ENCODE peak calls at places on chromosome 7, in seven cellular contexts. L is cardiac muscle cell; V is breast epithelium; I is tibial artery; B is CD8-positive, alpha-beta T cell; P is ovary; K is PC-3. S is an unnamed sample.
A peak's percentile ranks its signal among the peaks of the same experiment; 100 is the strongest.

GRCh38 chr7:95609277-95609971 is 13.1 kb upstream of the PDK4 start:
- DNase-seq in L (peak; percentile 85), V (no peak), I (no peak), B (no peak), P (peak; percentile 43), K (peak; percentile 73), S (no peak)

GRCh38 chr7:127850195-127850594 is 181.0 kb downstream of the LRRC4 start:
- DNase-seq in L (no peak), V (no peak), I (no peak), B (no peak), P (no peak), K (no peak), S (no peak)

GRCh38 chr7:101232141-101232821 is 5.3 kb downstream of the CLDN15 start:
- DNase-seq in L (no peak), V (no peak), I (no peak), B (no peak), P (no peak), K (peak; percentile 68), S (peak; percentile 71)

GRCh38 chr7:149819961-149820340 is 18.2 kb upstream of the ZNF862 start:
- DNase-seq in L (no peak), V (no peak), I (no peak), B (no peak), P (no peak), K (no peak), S (peak; percentile 9)

GRCh38 chr7:111486472-111487142 is 75.7 kb downstream of the IMMP2L start:
- DNase-seq in L (peak; percentile 77), V (no peak), I (no peak), B (no peak), P (no peak), K (peak; percentile 74), S (no peak)

GRCh38 chr7:1049801-1050200 is 5.5 kb downstream of the GPR146 start:
- DNase-seq in L (no peak), V (no peak), I (no peak), B (no peak), P (no peak), K (no peak), S (peak; percentile 22)

GRCh38 chr7:12737836-12738235 is 50.4 kb downstream of the ARL4A start:
- DNase-seq in L (no peak), V (no peak), I (no peak), B (no peak), P (no peak), K (no peak), S (no peak)

GRCh38 chr7:107939472-107940145 is 48.6 kb downstream of the DLD start:
- DNase-seq in L (peak; percentile 85), V (no peak), I (peak; percentile 74), B (no peak), P (peak; percentile 82), K (peak; percentile 41), S (peak; percentile 34)

GRCh38 chr7:24239260-24239659 is 44.7 kb upstream of the NPY start:
- DNase-seq in L (no peak), V (no peak), I (no peak), B (no peak), P (no peak), K (no peak), S (no peak)

GRCh38 chr7:54839538-54840213 is 80.7 kb upstream of the SEC61G start:
- DNase-seq in L (peak; percentile 57), V (no peak), I (peak; percentile 81), B (no peak), P (peak; percentile 56), K (peak; percentile 78), S (peak; percentile 77)

GRCh38 chr7:5690931-5691461 is 90.5 kb downstream of the RNF216 start:
- DNase-seq in L (no peak), V (no peak), I (peak; percentile 76), B (no peak), P (no peak), K (no peak), S (no peak)

GRCh38 chr7:69213882-69214281 is 384.4 kb upstream of the AUTS2 start:
- DNase-seq in L (no peak), V (no peak), I (no peak), B (no peak), P (no peak), K (no peak), S (no peak)

GRCh38 chr7:93715234-93715633 is 140.7 kb upstream of the CALCR start:
- DNase-seq in L (peak; percentile 74), V (no peak), I (peak; percentile 58), B (no peak), P (peak; percentile 63), K (peak; percentile 47), S (peak; percentile 58)
- TF ChIP-seq CTCF in L (peak; percentile 75), V (no peak), I (peak; percentile 26), B (no peak), P (no peak), K (peak; percentile 71), S (peak; percentile 52)

GRCh38 chr7:20794676-20795075 is 8.0 kb upstream of the SP8 start:
- DNase-seq in L (no peak), V (no peak), I (no peak), B (no peak), P (no peak), K (no peak), S (no peak)

GRCh38 chr7:20791523-20791879 is 4.8 kb upstream of the SP8 start:
- DNase-seq in L (no peak), V (no peak), I (no peak), B (no peak), P (no peak), K (no peak), S (no peak)

GRCh38 chr7:20795361-20795760 is 8.7 kb upstream of the SP8 start:
- DNase-seq in L (no peak), V (no peak), I (no peak), B (no peak), P (no peak), K (no peak), S (no peak)

GRCh38 chr7:20793686-20794394 is 7.2 kb upstream of the SP8 start:
- DNase-seq in L (no peak), V (no peak), I (no peak), B (no peak), P (no peak), K (no peak), S (no peak)

GRCh38 chr7:20793258-20793657 is 6.6 kb upstream of the SP8 start:
- DNase-seq in L (no peak), V (no peak), I (no peak), B (no peak), P (no peak), K (no peak), S (no peak)
- H3K4me1 ChIP-seq in L (no peaks in the 10 kb centered on the region), V (peaks cover 8% of the 10 kb centered on the region), I (no peaks in the 10 kb centered on the region), B (peaks cover 9% of the 10 kb centered on the region), P (peaks cover 4% of the 10 kb centered on the region), K (peaks cover 7% of the 10 kb centered on the region), S (peaks cover 12% of the 10 kb centered on the region)

DNA sequence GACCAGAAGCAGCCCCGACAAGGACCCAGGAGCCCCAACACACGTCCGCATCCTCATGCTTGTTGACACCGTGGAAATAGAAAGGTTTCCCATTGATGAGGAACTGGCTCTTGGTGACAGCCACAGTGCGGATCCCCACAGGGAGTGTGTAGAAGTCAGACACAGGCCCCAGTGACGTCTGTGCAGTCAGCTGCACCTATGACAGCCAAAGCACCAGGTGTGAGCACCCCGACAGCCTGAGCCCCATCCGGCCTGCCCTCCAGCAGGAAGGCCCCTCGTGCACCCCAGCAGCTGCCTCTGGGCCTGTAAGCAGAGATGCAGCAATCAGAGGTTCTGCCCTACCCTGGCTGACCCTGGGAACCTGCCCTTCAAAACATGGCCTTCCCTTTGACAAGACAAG is 7.1 kb downstream of the GUSB start:
- DNase-seq in L (no peak), V (no peak), I (no peak), B (no peak), P (no peak), K (no peak), S (no peak)
- H3K36me3 ChIP-seq in L (peaks cover 31% of the 10 kb centered on the region), V (no peaks in the 10 kb centered on the region), I (peaks cover 68% of the 10 kb centered on the region), B (peaks cover 35% of the 10 kb centered on the region), P (no peaks in the 10 kb centered on the region), K (peaks cover 16% of the 10 kb centered on the region), S (peaks cover 89% of the 10 kb centered on the region)

GRCh38 chr7:88358534-88358838 is 51.8 kb upstream of the STEAP4 start:
- DNase-seq in L (no peak), V (no peak), I (no peak), B (no peak), P (no peak), K (no peak), S (no peak)
- TF ChIP-seq CTCF in L (no peak), V (no peak), I (no peak), B (no peak), P (no peak), K (no peak), S (no peak)

GRCh38 chr7:116185450-116185849 is 24.9 kb upstream of the TES start:
- DNase-seq in L (no peak), V (no peak), I (no peak), B (no peak), P (no peak), K (no peak), S (no peak)
- H3K4me1 ChIP-seq in L (no peaks in the 10 kb centered on the region), V (no peaks in the 10 kb centered on the region), I (no peaks in the 10 kb centered on the region), B (no peaks in the 10 kb centered on the region), P (no peaks in the 10 kb centered on the region), K (no peaks in the 10 kb centered on the region), S (no peaks in the 10 kb centered on the region)

GRCh38 chr7:16694806-16695205 is 48.8 kb downstream of the BZW2 start:
- DNase-seq in L (no peak), V (no peak), I (no peak), B (no peak), P (no peak), K (no peak), S (no peak)
- H3K36me3 ChIP-seq in L (peaks cover 89% of the 10 kb centered on the region), V (no peaks in the 10 kb centered on the region), I (peaks cover 9% of the 10 kb centered on the region), B (peaks cover 20% of the 10 kb centered on the region), P (no peaks in the 10 kb centered on the region), K (peaks cover 62% of the 10 kb centered on the region), S (peaks cover 76% of the 10 kb centered on the region)

DNA sequence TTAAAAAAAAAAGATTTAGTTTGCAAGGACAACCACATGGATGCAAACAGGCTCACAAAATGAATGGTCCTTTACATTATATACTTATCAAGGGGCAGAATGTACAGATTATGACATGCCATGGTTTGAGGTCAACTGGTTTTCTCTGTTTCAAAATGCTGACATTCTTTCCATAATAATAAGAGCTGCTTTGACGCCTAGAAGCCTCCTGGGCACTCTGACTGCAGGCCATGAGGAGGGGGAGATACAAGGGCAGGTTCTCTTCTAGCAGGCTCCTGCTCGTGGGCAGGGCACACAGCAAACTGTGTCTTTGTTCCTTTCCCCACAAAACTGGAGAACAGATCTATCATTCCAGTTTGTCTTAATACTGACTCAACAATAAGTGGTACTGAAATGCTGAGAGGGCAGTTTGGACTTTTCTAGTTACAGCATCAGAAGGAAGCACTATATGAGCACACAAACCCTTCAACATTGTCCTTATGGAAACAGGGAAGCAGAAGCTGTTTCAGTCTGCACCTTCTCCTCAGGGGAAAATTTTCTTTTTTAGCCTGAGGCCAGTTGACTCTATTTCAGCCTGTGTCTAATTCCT is 314.9 kb upstream of the AOAH start:
- DNase-seq in L (no peak), V (no peak), I (no peak), B (no peak), P (no peak), K (no peak), S (no peak)
- TF ChIP-seq CTCF in L (no peak), V (no peak), I (no peak), B (no peak), P (no peak), K (no peak), S (no peak)

DNA sequence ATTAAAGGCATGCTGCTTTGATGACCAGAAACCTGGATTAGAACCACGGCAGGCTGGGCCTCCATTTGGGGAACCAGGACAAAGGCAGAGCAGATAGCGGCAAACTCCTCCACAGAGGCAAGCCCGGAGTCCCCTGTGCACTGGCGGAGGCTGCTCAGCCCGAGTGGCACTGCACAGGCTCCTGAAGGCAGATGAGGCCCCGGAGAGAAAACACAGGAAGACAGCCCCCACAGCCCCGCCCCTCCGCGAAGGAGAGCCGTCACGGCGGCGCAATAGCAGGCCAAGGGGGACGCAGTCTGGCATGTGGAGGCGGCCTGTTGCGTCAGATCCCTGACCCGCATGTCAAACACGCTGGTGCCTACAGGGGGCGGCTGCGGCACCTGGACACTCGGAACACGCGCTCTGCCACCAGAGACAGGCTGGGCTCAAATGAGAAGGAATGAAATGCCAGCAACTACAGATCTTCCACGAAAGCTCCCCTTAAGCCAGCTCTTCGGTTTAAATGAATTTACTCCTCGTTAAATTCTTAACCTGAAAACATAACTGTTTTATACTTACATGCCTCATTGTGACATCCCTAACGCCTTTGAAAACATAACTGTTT is 128.5 kb downstream of the MAD1L1 start:
- DNase-seq in L (peak; percentile 97), V (peak; percentile 71), I (peak; percentile 91), B (peak; percentile 87), P (peak; percentile 96), K (no peak), S (peak; percentile 90)
- H3K4me1 ChIP-seq in L (peaks cover 16% of the 10 kb centered on the region), V (no peaks in the 10 kb centered on the region), I (no peaks in the 10 kb centered on the region), B (peaks cover 25% of the 10 kb centered on the region), P (peaks cover 21% of the 10 kb centered on the region), K (no peaks in the 10 kb centered on the region), S (peaks cover 38% of the 10 kb centered on the region)

S was measured in lower lobe of right lung.